ENCODE peak calls at places on chromosomes 3 and 15, in five cellular contexts. S is adrenal gland, U is Panc1, D is neural progenitor cell, C is MM.1S. J is an unnamed sample. For H3K27me3, the result is how much of the 10 kb centered on the place peaks cover.

GRCh38 chr15:52019394-52020252 is 604 bp downstream of the MAPK6 start:
- DNase-seq in S (peak), D (peak), U (peak), C (peak), J (no peak)

GRCh38 chr15:58549013-58549779 is 117.4 kb downstream of the LIPC start:
- DNase-seq in U (no peak), D (no peak), S (no peak), C (no peak), J (no peak)

GRCh38 chr3:193680220-193680619 is 87.2 kb downstream of the OPA1 start:
- DNase-seq in C (no peak), D (no peak), S (no peak), U (no peak), J (peak)

GRCh38 chr3:3705090-3705775 is 94.0 kb upstream of the LRRN1 start:
- DNase-seq in U (no peak), S (no peak), C (no peak), D (peak), J (no peak)

GRCh38 chr3:125055165-125055912 is 458 bp downstream of the HEG1 start:
- DNase-seq in S (no peak), D (no peak), C (no peak), U (no peak), J (no peak)

GRCh38 chr3:15470261-15470660 is 42.9 kb downstream of the EAF1 start:
- DNase-seq in U (no peak), D (no peak), S (no peak), C (no peak), J (no peak)

GRCh38 chr15:44101944-44102343 is 93.1 kb downstream of the FRMD5 start:
- DNase-seq in S (no peak), U (no peak), D (no peak), C (no peak), J (peak)

GRCh38 chr15:91849749-91850161 is 3.8 kb upstream of the SLCO3A1 start:
- DNase-seq in C (peak), D (peak), S (no peak), U (no peak), J (no peak)

GRCh38 chr3:46222435-46223161 is 14.5 kb upstream of the CCR1 start:
- DNase-seq in S (no peak), D (no peak), U (no peak), C (no peak), J (no peak)

GRCh38 chr15:67781061-67781460 is 44.2 kb upstream of the SKOR1 start:
- DNase-seq in U (no peak), C (no peak), D (no peak), S (no peak), J (no peak)

GRCh38 chr3:168094877-168095610 is 680 bp downstream of the GOLIM4 start:
- DNase-seq in U (peak), D (peak), S (peak), C (peak), J (no peak)

GRCh38 chr15:101669744-101670143 is 17.6 kb upstream of the TM2D3 start:
- DNase-seq in U (no peak), D (no peak), C (no peak), S (no peak), J (no peak)

GRCh38 chr15:99955532-99955931 is 222.3 kb upstream of the LYSMD4 start:
- DNase-seq in D (no peak), S (no peak), U (no peak), C (no peak), J (no peak)

GRCh38 chr3:32557640-32558352 is 12.9 kb downstream of the DYNC1LI1 start:
- DNase-seq in U (no peak), D (no peak), S (no peak), C (no peak), J (no peak)

GRCh38 chr3:39196671-39197446 is 4.5 kb upstream of the XIRP1 start:
- DNase-seq in U (no peak), S (no peak), D (no peak), C (no peak), J (no peak)

GRCh38 chr3:41236198-41236597 is 36.9 kb downstream of the CTNNB1 start:
- DNase-seq in U (no peak), D (peak), S (no peak), C (no peak), J (no peak)

GRCh38 chr3:18438586-18438985 is 13.4 kb upstream of the SATB1 start:
- DNase-seq in D (no peak), C (no peak), S (no peak), U (no peak), J (no peak)

GRCh38 chr15:90660195-90660995 is 56.8 kb upstream of the BLM start:
- DNase-seq in U (no peak), C (peak), S (peak), D (peak), J (peak)

GRCh38 chr3:62824965-62825592 is 50.1 kb downstream of the CADPS start:
- DNase-seq in S (no peak), U (no peak), D (no peak), C (no peak), J (no peak)

GRCh38 chr3:154324919-154325318 is 632 bp upstream of the DHX36 start:
- DNase-seq in C (peak), D (peak), S (no peak), U (no peak), J (no peak)

GRCh38 chr15:68228971-68229385 is 550 bp downstream of the CLN6 start:
- DNase-seq in D (no peak), C (no peak), U (no peak), S (no peak), J (no peak)

GRCh38 chr3:105862217-105862616 is 6.6 kb downstream of the CBLB start:
- DNase-seq in S (no peak), D (no peak), C (no peak), U (no peak), J (no peak)

GRCh38 chr3:126487151-126487771 is 11.6 kb upstream of the ZXDC start:
- DNase-seq in C (peak), S (peak), D (peak), U (no peak), J (no peak)

GRCh38 chr15:63999177-63999576 is 47.1 kb downstream of the DAPK2 start:
- DNase-seq in D (no peak), S (peak), U (no peak), C (no peak), J (no peak)

GRCh38 chr3:149506965-149507364 is 32.5 kb downstream of the TM4SF4 start:
- DNase-seq in S (no peak), C (no peak), D (no peak), U (no peak), J (no peak)

GRCh38 chr15:40052604-40053003 is 13.6 kb upstream of the SRP14 start:
- DNase-seq in C (no peak), U (no peak), S (peak), D (no peak), J (peak)

GRCh38 chr3:107630779-107631178 is 108.0 kb downstream of the BBX start:
- DNase-seq in S (no peak), C (no peak), D (no peak), U (no peak), J (no peak)

GRCh38 chr3:135918600-135918999 is 46.9 kb upstream of the PPP2R3A start:
- DNase-seq in C (no peak), U (no peak), S (no peak), D (peak), J (no peak)

GRCh38 chr3:52479037-52479875 is 15.9 kb upstream of the STAB1 start:
- DNase-seq in U (no peak), C (no peak), D (no peak), S (no peak), J (no peak)

GRCh38 chr15:48440084-48440483 is 108.9 kb downstream of the DUT start:
- DNase-seq in U (no peak), S (peak), C (no peak), D (peak), J (no peak)

GRCh38 chr3:189099031-189099471 is 72.7 kb upstream of the TPRG1 start:
- DNase-seq in D (no peak), S (peak), U (no peak), C (no peak), J (no peak)

GRCh38 chr15:69500339-69500738 is 47.7 kb downstream of the RPLP1 start:
- DNase-seq in D (no peak), U (no peak), S (no peak), C (no peak), J (no peak)

GRCh38 chr3:106355873-106356272 is 487.1 kb upstream of the CBLB start:
- DNase-seq in U (no peak), S (no peak), D (no peak), C (no peak), J (no peak)

GRCh38 chr3:179133575-179133974 is 14.6 kb upstream of the PIK3CA start:
- DNase-seq in S (no peak), U (no peak), C (no peak), D (no peak), J (no peak)

DNA sequence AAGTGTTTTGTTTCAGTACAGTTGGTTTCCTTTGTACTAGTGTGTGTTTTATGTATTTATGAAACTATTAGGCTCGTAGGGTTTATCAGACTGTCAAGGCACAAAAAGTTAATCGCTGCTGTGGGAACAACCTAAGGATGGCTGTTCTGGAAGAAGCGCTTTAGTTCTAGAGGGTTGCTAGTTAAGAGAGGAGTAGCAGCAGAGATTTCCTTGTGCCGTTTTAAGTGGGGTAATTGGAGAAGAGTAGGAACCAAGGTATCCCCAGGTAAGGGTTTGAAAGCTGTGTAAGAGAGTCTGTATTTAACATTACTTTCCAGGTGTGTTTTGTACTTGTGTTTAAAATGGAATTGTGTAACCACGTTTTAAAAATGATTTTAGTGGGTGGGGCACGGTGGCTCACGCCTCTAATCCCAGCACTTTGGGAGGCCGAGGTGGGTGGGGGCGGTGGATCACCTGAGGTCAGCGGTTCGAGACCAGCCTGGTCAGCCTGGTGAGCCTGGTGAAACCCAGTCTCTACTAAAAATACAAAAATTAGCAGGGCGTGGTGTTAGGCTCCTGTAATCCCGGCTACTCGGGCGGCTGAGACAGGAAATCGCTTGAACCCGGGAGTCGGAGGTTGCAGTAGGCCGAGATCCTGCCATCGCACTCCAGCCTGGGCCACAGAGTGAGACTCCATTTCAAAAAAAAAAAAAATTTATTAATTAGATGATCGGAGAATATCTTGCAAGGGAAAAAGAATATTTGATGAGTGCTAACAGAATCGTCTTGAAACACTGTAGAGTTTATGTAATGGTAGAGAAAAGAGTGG is 2.6 kb downstream of the MORF4L1 start:
- DNase-seq in D (no peak), C (no peak), U (no peak), S (no peak), J (no peak)
- H3K4me3 ChIP-seq in D (peak), C (peak), U (peak), S (no peak), J (peak)

GRCh38 chr3:104547040-104547439 is 819.7 kb upstream of the ALCAM start:
- DNase-seq in C (no peak), S (no peak), D (no peak), U (no peak), J (no peak)

GRCh38 chr3:104549099-104549714 is 817.5 kb upstream of the ALCAM start:
- DNase-seq in U (no peak), S (no peak), D (no peak), C (no peak), J (no peak)

GRCh38 chr3:104548401-104548800 is 818.3 kb upstream of the ALCAM start:
- DNase-seq in U (no peak), D (no peak), C (no peak), S (no peak), J (no peak)

GRCh38 chr3:104546301-104546700 is 820.4 kb upstream of the ALCAM start:
- DNase-seq in S (no peak), U (no peak), D (no peak), C (no peak), J (no peak)
- H3K27me3 ChIP-seq in S (under half), U (under half), D (under half), C (under half), J (under half)

GRCh38 chr3:146501752-146502151 is 32.4 kb upstream of the PLSCR2 start:
- DNase-seq in C (no peak), S (no peak), U (no peak), D (no peak), J (no peak)

GRCh38 chr3:146502887-146503458 is 33.6 kb upstream of the PLSCR2 start:
- DNase-seq in S (no peak), D (no peak), C (no peak), U (no peak), J (no peak)

GRCh38 chr3:146505496-146505895 is 36.1 kb upstream of the PLSCR2 start:
- DNase-seq in U (no peak), S (no peak), D (no peak), C (no peak), J (no peak)

GRCh38 chr3:146504546-146505197 is 35.3 kb upstream of the PLSCR2 start:
- DNase-seq in U (no peak), D (peak), C (no peak), S (no peak), J (no peak)

DNA sequence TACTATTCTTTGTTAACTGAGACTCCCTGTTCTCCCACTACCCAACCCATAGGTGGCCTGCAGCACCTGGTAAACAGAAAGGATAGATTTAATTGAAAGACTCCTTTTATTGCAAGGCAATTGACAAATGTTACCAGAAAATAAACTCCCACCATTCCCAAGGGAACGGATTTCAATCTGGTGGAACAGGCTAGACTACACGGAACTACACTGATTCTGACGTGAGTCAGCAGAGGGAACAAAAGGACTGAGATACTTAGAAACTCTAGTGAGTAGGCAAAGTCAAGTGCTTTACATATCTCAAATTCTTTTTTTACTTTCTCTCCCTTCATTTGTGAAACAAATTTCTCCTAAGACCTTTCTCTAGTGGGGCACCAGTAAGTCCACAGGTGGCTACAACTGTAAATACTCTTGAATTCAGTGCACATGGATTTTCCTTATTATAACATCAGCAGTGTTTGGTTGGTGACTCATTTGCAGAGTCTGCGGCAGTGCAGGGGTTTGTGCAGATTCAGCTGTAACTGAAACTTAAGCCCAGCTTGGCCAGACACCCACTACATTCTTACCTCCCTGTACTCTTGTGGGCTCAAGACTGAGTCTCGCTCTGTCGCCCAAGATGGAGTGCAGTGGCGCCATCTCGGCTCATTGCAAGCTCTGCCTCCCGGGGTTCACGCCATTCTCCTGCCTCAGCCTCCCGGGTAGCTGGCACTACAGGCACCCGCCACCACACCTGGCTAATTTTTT is 34.3 kb upstream of the PLSCR2 start:
- DNase-seq in U (peak), C (no peak), S (no peak), D (no peak), J (peak)
- TF ChIP-seq CTCF in U (peak), C (no peak), S (no peak), D (no peak), J (peak)

GRCh38 chr3:128492353-128493220 is at the start of gene GATA2:
- DNase-seq in C (no peak), U (no peak), S (peak), D (peak), J (no peak)
- H3K4me3 ChIP-seq in C (no peak), U (no peak), S (no peak), D (peak), J (no peak)

GRCh38 chr3:88092270-88092669 is 33.2 kb downstream of the ZNF654 start:
- DNase-seq in D (no peak), C (no peak), S (no peak), U (no peak), J (no peak)
- H3K27me3 ChIP-seq in D (under half), C (under half), S (under half), U (under half), J (under half)